ENCODE peak calls at places on chromosome 4, in six cellular contexts. G is NCI-H2081 treated with DMSO at 0.1 percent for 48 hours, Y is BE2C, T is osteocyte, J is fibroblast of pulmonary artery, Z is adrenal gland. N is an unnamed sample.

GRCh38 chr4:2843023-2843908 is at the start of gene ADD1:
- DNase-seq in G (no peak), Y (peak), T (peak), J (peak), Z (peak), N (peak)

GRCh38 chr4:173014113-173014558 is 154.5 kb upstream of the GALNT7 start:
- DNase-seq in G (no peak), Y (peak), T (no peak), J (peak), Z (peak), N (no peak)

GRCh38 chr4:4269856-4270255 is 20.1 kb downstream of the LYAR start:
- DNase-seq in G (no peak), Y (no peak), T (no peak), J (peak), Z (no peak), N (peak)

GRCh38 chr4:146379744-146380143 is 142.0 kb downstream of the SLC10A7 start:
- DNase-seq in G (no peak), Y (no peak), T (no peak), J (peak), Z (no peak), N (no peak)

GRCh38 chr4:57190651-57191481 is 80.7 kb upstream of the IGFBP7 start:
- DNase-seq in G (no peak), Y (peak), T (no peak), J (peak), Z (no peak), N (no peak)

GRCh38 chr4:187017156-187017555 is 293.5 kb upstream of the FAT1 start:
- DNase-seq in G (no peak), Y (no peak), T (no peak), J (no peak), Z (no peak), N (no peak)

GRCh38 chr4:126451237-126451885 is 1136.6 kb downstream of the FAT4 start:
- DNase-seq in G (no peak), Y (no peak), T (no peak), J (no peak), Z (no peak), N (no peak)

GRCh38 chr4:53537606-53538005 is 53.7 kb downstream of the LNX1 start:
- DNase-seq in G (no peak), Y (no peak), T (no peak), J (no peak), Z (no peak), N (no peak)

GRCh38 chr4:29081230-29081955 is 1638.8 kb upstream of the PCDH7 start:
- DNase-seq in G (no peak), Y (no peak), T (no peak), J (peak), Z (no peak), N (no peak)

GRCh38 chr4:8840006-8840793 is 31.4 kb downstream of the HMX1 start:
- DNase-seq in G (no peak), Y (no peak), T (peak), J (no peak), Z (no peak), N (no peak)

GRCh38 chr4:7655267-7655548 is 220.5 kb upstream of the PSAPL1 start:
- DNase-seq in G (no peak), Y (no peak), T (no peak), J (no peak), Z (no peak), N (no peak)

N was measured in CD4-positive, alpha-beta T cell.